ENCODE peak calls at places on chromosomes 7 and 10, in five cellular contexts. V, I, Y, C and Q are unnamed samples.

GRCh38 chr10:33698028-33698427 is 363.6 kb upstream of the NRP1 start:
- DNase-seq in V (no peak), I (no peak), Y (no peak), C (no peak), Q (no peak)

GRCh38 chr10:42722575-42722974 is 60.0 kb upstream of the BMS1 start:
- DNase-seq in V (no peak), I (no peak), Y (no peak), C (no peak), Q (no peak)

GRCh38 chr7:66078067-66078466 is 2.4 kb downstream of the ASL start:
- DNase-seq in V (no peak), I (no peak), Y (no peak), C (no peak), Q (no peak)

GRCh38 chr7:16271990-16272665 is 149.2 kb downstream of the CRPPA start:
- DNase-seq in V (no peak), I (no peak), Y (no peak), C (no peak), Q (no peak)

GRCh38 chr7:132402096-132402495 is 174.2 kb downstream of the PLXNA4 start:
- DNase-seq in V (no peak), I (no peak), Y (no peak), C (no peak), Q (no peak)

GRCh38 chr10:43128958-43129706 is 9.1 kb upstream of the CSGALNACT2 start:
- DNase-seq in V (no peak), I (peak), Y (peak), C (no peak), Q (peak)

GRCh38 chr10:125392140-125392539 is 231.8 kb upstream of the CTBP2 start:
- DNase-seq in V (no peak), I (no peak), Y (no peak), C (no peak), Q (no peak)

GRCh38 chr10:82953909-82954308 is 1078.9 kb downstream of the NRG3 start:
- DNase-seq in V (no peak), I (no peak), Y (no peak), C (no peak), Q (no peak)

GRCh38 chr7:49718755-49719154 is 54.7 kb upstream of the VWC2 start:
- DNase-seq in V (no peak), I (no peak), Y (no peak), C (no peak), Q (peak)

GRCh38 chr7:27723086-27723485 is 16.9 kb upstream of the TAX1BP1 start:
- DNase-seq in V (no peak), I (no peak), Y (no peak), C (peak), Q (no peak)

GRCh38 chr7:46247622-46248181 is 326.6 kb upstream of the IGFBP3 start:
- DNase-seq in V (no peak), I (no peak), Y (no peak), C (no peak), Q (no peak)

GRCh38 chr10:29277296-29277695 is 11.6 kb upstream of the LYZL1 start:
- DNase-seq in V (no peak), I (no peak), Y (peak), C (no peak), Q (no peak)

GRCh38 chr7:70583965-70584883 is 547.7 kb upstream of the GALNT17 start:
- DNase-seq in V (no peak), I (no peak), Y (peak), C (peak), Q (no peak)